ENCODE peak calls at places on chromosomes 3 and 15, in six cellular contexts. W, N, R, G, Y and E are unnamed samples.

GRCh38 chr15:56759450-56759845 is 26.1 kb upstream of the ZNF280D start:
- DNase-seq in N (peak; percentile 20), R (no peak), Y (no peak), G (peak; percentile 98), W (peak; percentile 35), E (no peak)

GRCh38 chr3:27079427-27080105 is 289.6 kb downstream of the NEK10 start:
- DNase-seq in N (peak; percentile 21), R (no peak), Y (no peak), G (peak; percentile 8), W (no peak), E (no peak)

GRCh38 chr3:140816372-140816771 is 125.3 kb upstream of the SLC25A36 start:
- DNase-seq in W (no peak), Y (no peak), N (no peak), R (no peak), G (no peak), E (no peak)

GRCh38 chr15:73654659-73655058 is 21.5 kb upstream of the NPTN start:
- DNase-seq in N (no peak), R (no peak), Y (no peak), G (no peak), W (no peak), E (no peak)

GRCh38 chr3:154125378-154126030 is 4.3 kb downstream of the ARHGEF26 start:
- DNase-seq in R (no peak), Y (no peak), N (no peak), G (no peak), W (no peak), E (no peak)

GRCh38 chr3:16060358-16060852 is 114.1 kb upstream of the GALNT15 start:
- DNase-seq in N (peak; percentile 32), G (peak; percentile 100), W (peak; percentile 80), R (no peak), Y (no peak), E (no peak)

GRCh38 chr15:26901036-26901435 is 34.2 kb downstream of the GABRA5 start:
- DNase-seq in N (no peak), R (no peak), G (peak; percentile 50), W (no peak), Y (no peak), E (no peak)

GRCh38 chr3:101182734-101183133 is 137.6 kb downstream of the IMPG2 start:
- DNase-seq in G (peak; percentile 39), W (no peak), N (no peak), Y (no peak), R (no peak), E (no peak)

GRCh38 chr3:54206874-54207273 is 84.5 kb downstream of the CACNA2D3 start:
- DNase-seq in N (no peak), W (no peak), Y (no peak), R (peak; percentile 20), G (no peak), E (no peak)

GRCh38 chr15:67192185-67192584 is 62.3 kb downstream of the AAGAB start:
- DNase-seq in N (no peak), Y (no peak), R (no peak), G (no peak), W (no peak), E (no peak)

GRCh38 chr15:80426316-80426715 is 22.1 kb downstream of the ARNT2 start:
- DNase-seq in N (no peak), Y (no peak), W (no peak), R (no peak), G (no peak), E (no peak)

GRCh38 chr15:67303490-67304363 is 49.1 kb downstream of the IQCH start:
- DNase-seq in Y (no peak), N (peak; percentile 17), R (peak; percentile 57), W (peak; percentile 55), G (peak; percentile 32), E (peak; percentile 11)

GRCh38 chr3:108006077-108006675 is 84.7 kb downstream of the CD47 start:
- DNase-seq in W (peak; percentile 95), N (no peak), R (no peak), Y (peak; percentile 47), G (peak; percentile 77), E (no peak)
- H3K27ac ChIP-seq in W (peak overlapping the region; percentile 74), N (no peak overlapping the region), R (no peak overlapping the region), Y (peak overlapping the region; percentile 20), G (no peak overlapping the region), E (no peak overlapping the region)

GRCh38 chr3:128060473-128061381 is 8.5 kb downstream of the SEC61A1 start:
- DNase-seq in W (peak; percentile 64), R (no peak), N (no peak), Y (no peak), G (peak; percentile 99), E (no peak)
- TF ChIP-seq CTCF in W (no peak), R (no peak), N (no peak), Y (no peak), G (peak; percentile 23), E (no peak)

DNA sequence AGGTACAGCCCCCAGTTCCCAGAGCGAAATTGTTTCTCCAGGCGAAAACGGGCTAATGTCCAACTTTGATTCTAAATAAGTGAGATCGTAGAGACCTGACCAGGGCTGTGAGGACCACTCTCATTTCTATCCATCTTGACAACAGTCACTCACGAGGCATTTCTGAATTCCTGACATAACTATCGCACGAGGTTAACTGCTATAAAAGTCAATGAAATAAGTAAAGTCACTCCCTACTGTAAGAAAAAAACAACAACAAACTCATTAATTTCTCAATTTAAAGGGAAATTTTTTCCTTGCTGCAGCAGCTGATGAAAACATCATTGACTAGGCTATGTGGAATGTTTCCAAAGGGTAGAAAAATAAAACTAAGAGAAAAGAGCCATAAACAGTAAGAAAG is 69.1 kb downstream of the GREM1 start:
- DNase-seq in R (no peak), Y (no peak), G (peak; percentile 13), N (no peak), W (no peak), E (no peak)
- H3K27ac ChIP-seq in R (no peak overlapping the region), Y (no peak overlapping the region), G (no peak overlapping the region), N (no peak overlapping the region), W (no peak overlapping the region), E (no peak overlapping the region)

GRCh38 chr3:136698361-136698760 is 53.8 kb downstream of the STAG1 start:
- DNase-seq in G (peak; percentile 26), W (no peak), N (no peak), R (no peak), Y (no peak), E (no peak)
- TF ChIP-seq CTCF in G (no peak), W (no peak), N (no peak), R (peak; percentile 6), Y (no peak), E (no peak)

GRCh38 chr3:127032296-127032990 is 49.5 kb downstream of the PLXNA1 start:
- DNase-seq in W (no peak), N (no peak), R (no peak), G (no peak), Y (peak; percentile 57), E (no peak)
- H3K27ac ChIP-seq in W (peak overlapping the region; percentile 84), N (no peak overlapping the region), R (no peak overlapping the region), G (no peak overlapping the region), Y (no peak overlapping the region), E (no peak overlapping the region)

GRCh38 chr15:28020644-28021043 is 78.5 kb downstream of the OCA2 start:
- DNase-seq in R (no peak), N (no peak), Y (no peak), G (no peak), W (no peak), E (no peak)

GRCh38 chr15:28015855-28016254 is 83.3 kb downstream of the OCA2 start:
- DNase-seq in R (no peak), G (no peak), N (no peak), W (no peak), Y (no peak), E (no peak)

GRCh38 chr15:28017423-28017924 is 81.6 kb downstream of the OCA2 start:
- DNase-seq in G (no peak), W (no peak), R (peak; percentile 45), Y (peak; percentile 37), N (no peak), E (no peak)

GRCh38 chr15:28019594-28020320 is 79.4 kb downstream of the OCA2 start:
- DNase-seq in Y (no peak), W (no peak), N (no peak), G (no peak), R (peak; percentile 68), E (no peak)

GRCh38 chr15:28018291-28019044 is 80.6 kb downstream of the OCA2 start:
- DNase-seq in R (no peak), G (no peak), W (no peak), N (no peak), Y (no peak), E (no peak)
- TF ChIP-seq CTCF in R (no peak), G (no peak), W (no peak), N (no peak), Y (no peak), E (no peak)

GRCh38 chr15:90411176-90411575 is 23.1 kb downstream of the IQGAP1 start:
- DNase-seq in R (no peak), W (no peak), N (no peak), G (no peak), Y (no peak), E (no peak)
- H3K27ac ChIP-seq in R (no peak overlapping the region), W (no peak overlapping the region), N (no peak overlapping the region), G (no peak overlapping the region), Y (peak overlapping the region; percentile 88), E (no peak overlapping the region)